ENCODE peak calls at places on chromosomes 2 and 18, in ten cellular contexts. H, V, Q, E, T, N, G, Y, Z and I are unnamed samples.

GRCh38 chr2:72963423-72964145 is 46.3 kb downstream of the EMX1 start:
- DNase-seq in H (no peak), V (no peak), Q (no peak), E (no peak), T (no peak), N (no peak), G (no peak), Y (no peak), Z (no peak), I (no peak)

GRCh38 chr18:22683196-22683676 is 249.9 kb upstream of the RBBP8 start:
- DNase-seq in H (no peak), V (no peak), Q (no peak), E (peak; percentile 21), T (peak; percentile 99), N (no peak), G (peak; percentile 54), Y (no peak), Z (no peak), I (no peak)

GRCh38 chr2:134736167-134736885 is 17.5 kb upstream of the TMEM163 start:
- DNase-seq in H (no peak), V (no peak), Q (no peak), E (peak; percentile 69), T (no peak), N (no peak), G (no peak), Y (no peak), Z (no peak), I (no peak)

GRCh38 chr2:67638146-67638545 is 241.0 kb downstream of the ETAA1 start:
- DNase-seq in H (no peak), V (no peak), Q (no peak), E (no peak), T (no peak), N (no peak), G (no peak), Y (no peak), Z (no peak), I (no peak)

GRCh38 chr2:96105994-96106393 is 10.4 kb downstream of the ADRA2B start:
- DNase-seq in H (no peak), V (no peak), Q (no peak), E (no peak), T (no peak), N (no peak), G (no peak), Y (no peak), Z (no peak), I (no peak)

GRCh38 chr2:151374426-151374825 is 17.0 kb downstream of the TNFAIP6 start:
- DNase-seq in H (no peak), V (no peak), Q (no peak), E (peak; percentile 71), T (no peak), N (no peak), G (no peak), Y (no peak), Z (no peak), I (no peak)

GRCh38 chr2:44674473-44675299 is 266.8 kb upstream of the SIX3 start:
- DNase-seq in H (no peak), V (no peak), Q (no peak), E (no peak), T (no peak), N (no peak), G (no peak), Y (no peak), Z (no peak), I (no peak)

GRCh38 chr2:85707304-85707703 is 13.1 kb downstream of the GNLY start:
- DNase-seq in H (peak; percentile 65), V (no peak), Q (no peak), E (peak; percentile 73), T (peak; percentile 65), N (peak; percentile 94), G (peak; percentile 22), Y (peak; percentile 77), Z (peak; percentile 66), I (peak; percentile 89)

GRCh38 chr18:3710712-3711269 is 260.8 kb downstream of the TGIF1 start:
- DNase-seq in H (no peak), V (no peak), Q (no peak), E (no peak), T (peak; percentile 16), N (peak; percentile 41), G (no peak), Y (no peak), Z (no peak), I (no peak)

GRCh38 chr2:124489686-124490085 is 464.6 kb downstream of the CNTNAP5 start:
- DNase-seq in H (no peak), V (no peak), Q (no peak), E (no peak), T (no peak), N (no peak), G (no peak), Y (no peak), Z (no peak), I (no peak)

GRCh38 chr2:238942080-238942761 is 94.3 kb downstream of the TWIST2 start:
- DNase-seq in H (no peak), V (no peak), Q (no peak), E (no peak), T (no peak), N (no peak), G (no peak), Y (no peak), Z (no peak), I (no peak)

GRCh38 chr2:39164089-39164488 is 43.2 kb upstream of the SOS1 start:
- DNase-seq in H (no peak), V (no peak), Q (no peak), E (no peak), T (no peak), N (no peak), G (no peak), Y (no peak), Z (no peak), I (no peak)

GRCh38 chr2:201357216-201357615 is at the start of gene FLACC1:
- DNase-seq in H (no peak), V (no peak), Q (no peak), E (peak; percentile 30), T (no peak), N (peak; percentile 23), G (no peak), Y (no peak), Z (peak; percentile 99), I (no peak)

GRCh38 chr2:118974103-118974911 is 32.3 kb downstream of the MARCO start:
- DNase-seq in H (no peak), V (no peak), Q (no peak), E (peak; percentile 83), T (no peak), N (no peak), G (no peak), Y (no peak), Z (no peak), I (no peak)

GRCh38 chr2:136254681-136255080 is 136.7 kb upstream of the CXCR4 start:
- DNase-seq in H (no peak), V (no peak), Q (no peak), E (no peak), T (no peak), N (no peak), G (no peak), Y (no peak), Z (no peak), I (no peak)

GRCh38 chr2:12177052-12177994 is 430.9 kb downstream of the LPIN1 start:
- DNase-seq in H (peak; percentile 49), V (no peak), Q (no peak), E (peak; percentile 59), T (no peak), N (peak; percentile 44), G (no peak), Y (no peak), Z (peak; percentile 71), I (no peak)

GRCh38 chr2:69965756-69966447 is 4.5 kb upstream of the ASPRV1 start:
- DNase-seq in H (no peak), V (no peak), Q (no peak), E (no peak), T (no peak), N (no peak), G (no peak), Y (no peak), Z (no peak), I (no peak)

GRCh38 chr2:88170472-88170892 is 336 bp downstream of the THNSL2 start:
- DNase-seq in H (no peak), V (no peak), Q (no peak), E (no peak), T (no peak), N (no peak), G (no peak), Y (no peak), Z (peak; percentile 20), I (no peak)

GRCh38 chr18:4172491-4172890 is 282.6 kb downstream of the DLGAP1 start:
- DNase-seq in H (no peak), V (no peak), Q (no peak), E (no peak), T (no peak), N (no peak), G (no peak), Y (no peak), Z (peak; percentile 45), I (peak; percentile 60)

GRCh38 chr2:119723121-119723635 is 36.5 kb upstream of the PTPN4 start:
- DNase-seq in H (no peak), V (no peak), Q (no peak), E (no peak), T (no peak), N (no peak), G (no peak), Y (no peak), Z (no peak), I (peak; percentile 44)

GRCh38 chr18:59141294-59142068 is 1.8 kb downstream of the SEC11C start:
- DNase-seq in H (no peak), V (no peak), Q (no peak), E (no peak), T (peak; percentile 90), N (peak; percentile 99), G (peak; percentile 90), Y (no peak), Z (peak; percentile 87), I (no peak)

GRCh38 chr18:57776354-57776753 is 26.8 kb downstream of the ATP8B1 start:
- DNase-seq in H (peak; percentile 19), V (no peak), Q (peak; percentile 15), E (no peak), T (no peak), N (no peak), G (no peak), Y (no peak), Z (no peak), I (no peak)

GRCh38 chr2:202221873-202222272 is 16.5 kb downstream of the SUMO1 start:
- DNase-seq in H (no peak), V (no peak), Q (no peak), E (no peak), T (no peak), N (no peak), G (no peak), Y (no peak), Z (no peak), I (no peak)

GRCh38 chr18:62399781-62400308 is 74.7 kb downstream of the TNFRSF11A start:
- DNase-seq in H (no peak), V (no peak), Q (no peak), E (no peak), T (peak; percentile 58), N (peak; percentile 96), G (peak; percentile 86), Y (no peak), Z (no peak), I (no peak)

GRCh38 chr2:63001576-63001975 is 49.1 kb upstream of the OTX1 start:
- DNase-seq in H (no peak), V (no peak), Q (no peak), E (no peak), T (no peak), N (no peak), G (no peak), Y (no peak), Z (no peak), I (no peak)

GRCh38 chr2:219269362-219270054 is 9.7 kb upstream of the DNAJB2 start:
- DNase-seq in H (no peak), V (no peak), Q (no peak), E (no peak), T (no peak), N (peak; percentile 47), G (no peak), Y (no peak), Z (no peak), I (no peak)

GRCh38 chr2:9107168-9108025 is 99.2 kb upstream of the ASAP2 start:
- DNase-seq in H (no peak), V (no peak), Q (no peak), E (peak; percentile 53), T (no peak), N (no peak), G (no peak), Y (no peak), Z (no peak), I (no peak)

GRCh38 chr18:68520406-68521075 is 194.4 kb downstream of the TMX3 start:
- DNase-seq in H (no peak), V (no peak), Q (no peak), E (no peak), T (no peak), N (no peak), G (no peak), Y (no peak), Z (no peak), I (no peak)